ENCODE peak calls at places on chromosomes 11 and 22, in seven cellular contexts. H, F, D, K, Y, N and I are unnamed samples.

GRCh38 chr22:26302726-26303125 is 126.3 kb upstream of the ASPHD2 start:
- DNase-seq in H (no peak), Y (no peak), N (no peak), K (no peak), D (no peak), F (no peak), I (no peak)

GRCh38 chr11:37411289-37411688 is 813.3 kb upstream of the RAG2 start:
- DNase-seq in Y (no peak), F (no peak), K (no peak), H (no peak), N (no peak), D (no peak), I (no peak)

GRCh38 chr11:65581928-65582327 is 6.1 kb downstream of the EHBP1L1 start:
- DNase-seq in F (no peak), Y (no peak), D (no peak), H (no peak), N (no peak), K (no peak), I (no peak)

GRCh38 chr22:20637740-20638139 is 130.3 kb downstream of the MED15 start:
- DNase-seq in H (no peak), Y (no peak), N (no peak), K (no peak), F (no peak), D (no peak), I (no peak)

GRCh38 chr22:47307326-47307725 is 544.9 kb downstream of the TBC1D22A start:
- DNase-seq in D (peak), H (no peak), Y (no peak), N (no peak), K (peak), F (no peak), I (no peak)

GRCh38 chr22:24592144-24592845 is 578 bp downstream of the LRRC75B start:
- DNase-seq in Y (no peak), K (peak), H (no peak), F (no peak), N (peak), D (peak), I (peak)

GRCh38 chr22:29541845-29542244 is 11.7 kb downstream of the THOC5 start:
- DNase-seq in K (no peak), F (no peak), Y (no peak), H (no peak), D (no peak), N (no peak), I (no peak)

GRCh38 chr11:128336203-128336602 is 251.2 kb downstream of the ETS1 start:
- DNase-seq in Y (peak), D (peak), F (peak), N (peak), K (peak), H (peak), I (no peak)

GRCh38 chr11:121892863-121893262 is 223.2 kb downstream of the BLID start:
- DNase-seq in F (no peak), K (no peak), N (no peak), Y (no peak), D (no peak), H (no peak), I (no peak)

GRCh38 chr11:83609181-83609580 is 323.0 kb upstream of the CCDC90B start:
- DNase-seq in D (no peak), Y (no peak), N (no peak), K (no peak), H (no peak), F (no peak), I (no peak)

GRCh38 chr11:35030716-35031213 is 108.2 kb upstream of the CD44 start:
- DNase-seq in F (no peak), Y (no peak), K (peak), D (peak), H (no peak), N (peak), I (peak)

GRCh38 chr11:74341926-74342325 is 30.5 kb upstream of the P4HA3 start:
- DNase-seq in D (no peak), N (no peak), Y (no peak), F (no peak), K (no peak), H (no peak), I (no peak)

GRCh38 chr11:115324569-115325432 is 179.4 kb downstream of the CADM1 start:
- DNase-seq in N (peak), F (peak), H (peak), D (no peak), Y (no peak), K (peak), I (no peak)

GRCh38 chr22:46090631-46091201 is 59.6 kb upstream of the PPARA start:
- DNase-seq in F (no peak), Y (peak), D (peak), H (no peak), K (no peak), N (no peak), I (no peak)

GRCh38 chr11:11966354-11966741 is 42.1 kb downstream of the DKK3 start:
- DNase-seq in N (no peak), F (no peak), H (no peak), Y (no peak), D (no peak), K (no peak), I (no peak)

GRCh38 chr11:11965656-11966353 is 42.6 kb downstream of the DKK3 start:
- DNase-seq in H (no peak), D (no peak), N (no peak), Y (no peak), F (no peak), K (no peak), I (no peak)

GRCh38 chr11:11967669-11968510 is 40.5 kb downstream of the DKK3 start:
- DNase-seq in D (no peak), F (no peak), K (no peak), N (no peak), Y (no peak), H (no peak), I (no peak)

GRCh38 chr11:11968511-11969280 is 39.7 kb downstream of the DKK3 start:
- DNase-seq in Y (no peak), H (no peak), K (no peak), D (no peak), N (no peak), F (no peak), I (no peak)

DNA sequence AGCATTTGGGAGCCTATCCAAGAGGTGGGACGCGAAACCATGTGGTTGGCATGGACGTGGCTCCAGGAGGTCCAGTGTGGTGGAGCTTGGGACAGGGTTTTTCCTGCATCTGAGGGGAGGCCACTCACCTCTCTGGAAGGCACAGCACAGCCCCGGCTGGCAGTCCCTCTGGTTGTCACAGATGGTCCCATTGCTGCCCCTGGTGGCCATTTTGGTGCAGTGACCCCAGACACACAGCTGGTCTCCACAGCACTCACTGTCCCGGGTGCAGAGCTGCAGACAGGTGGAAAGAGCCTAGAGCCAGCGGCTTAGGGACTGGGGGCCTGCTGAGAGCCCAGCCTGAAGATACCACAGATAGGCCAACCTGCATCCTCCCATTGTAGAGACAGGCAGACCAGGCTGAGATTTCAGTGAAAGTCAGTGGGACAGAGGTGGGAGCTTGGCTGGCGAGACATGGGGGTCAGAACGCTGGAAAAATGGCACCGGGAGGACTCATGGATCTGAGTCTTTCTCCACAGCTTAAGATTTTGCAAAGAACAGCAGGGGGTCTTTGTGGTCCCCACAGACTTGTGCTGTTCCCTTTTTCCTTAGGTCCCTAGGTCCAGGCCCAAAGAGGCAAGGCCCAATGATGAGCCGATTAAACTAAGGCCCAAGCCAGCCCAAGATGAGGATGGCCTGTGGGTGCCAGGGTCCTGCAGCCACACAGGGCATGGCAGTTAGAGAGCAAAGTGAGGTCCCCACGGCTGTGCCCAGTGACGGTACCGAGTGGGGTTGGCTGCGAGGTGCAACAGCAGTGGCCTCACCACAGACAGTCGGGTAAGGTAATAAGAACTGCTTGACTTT is 41.4 kb downstream of the DKK3 start:
- DNase-seq in K (peak), Y (peak), D (no peak), F (peak), H (peak), N (peak), I (peak)
- TF ChIP-seq EP300 in K (no peak), Y (no peak), D (no peak), F (no peak), H (no peak), N (no peak), I (no peak)

DNA sequence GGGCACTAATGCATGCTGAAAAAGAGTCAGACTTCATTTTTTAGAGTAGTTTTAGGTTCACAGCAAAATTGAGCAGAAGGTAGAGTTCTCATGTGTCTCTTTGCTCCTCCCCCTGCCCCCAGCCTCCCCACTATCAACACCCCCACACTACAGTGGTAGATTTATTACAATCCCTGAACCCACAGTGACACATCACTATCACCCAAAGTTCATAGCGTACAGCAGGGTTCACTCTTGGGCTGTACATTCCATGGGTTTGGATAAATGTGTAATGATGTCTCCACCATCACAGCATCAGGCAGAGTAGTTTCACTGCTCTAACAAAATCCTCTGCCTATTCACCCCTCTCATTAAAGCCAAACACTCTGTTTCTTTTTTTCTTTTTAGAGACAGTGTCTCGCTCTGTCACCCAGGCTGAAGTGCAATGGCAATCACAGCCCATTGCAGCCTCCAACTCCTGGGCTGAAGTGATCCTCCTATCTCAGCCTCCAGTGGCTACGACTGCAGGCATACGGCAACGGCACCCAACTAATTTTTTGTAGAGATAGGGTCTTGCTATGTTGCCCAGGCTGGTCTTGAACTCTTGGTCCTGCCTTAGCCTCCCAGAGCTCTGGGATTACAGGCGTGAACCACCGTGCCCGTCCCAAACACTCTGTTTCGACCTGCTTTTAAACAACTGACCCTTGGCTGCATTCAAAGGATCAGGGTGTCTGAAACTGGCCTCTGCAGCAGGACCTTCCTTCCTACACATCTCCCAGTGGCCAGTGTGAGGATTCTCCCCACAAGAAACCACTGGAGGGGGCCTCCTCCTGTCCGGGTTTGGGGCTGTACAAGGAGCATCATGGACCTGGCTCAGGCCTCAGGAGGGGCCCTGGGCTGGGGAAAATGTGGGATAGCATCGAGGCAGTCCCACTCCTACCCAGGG is 4.2 kb downstream of the BEST1 start:
- DNase-seq in K (peak), N (no peak), H (no peak), D (no peak), Y (no peak), F (no peak), I (no peak)
- H3K27ac ChIP-seq in K (peak), N (peak), H (no peak), D (peak), Y (peak), F (peak), I (peak)

GRCh38 chr11:64007629-64008282 is 21.5 kb downstream of the OTUB1 start:
- DNase-seq in D (no peak), N (peak), F (peak), K (peak), H (peak), Y (peak), I (peak)
- TF ChIP-seq CTCF in D (peak), N (peak), F (no peak), K (no peak), H (peak), Y (peak), I (peak)

GRCh38 chr11:46543564-46543963 is 50.3 kb downstream of the AMBRA1 start:
- DNase-seq in D (no peak), F (no peak), N (no peak), K (no peak), Y (no peak), H (no peak), I (no peak)
- TF ChIP-seq EP300 in D (no peak), F (no peak), N (no peak), K (no peak), Y (no peak), H (no peak), I (no peak)

GRCh38 chr22:42906605-42907338 is 49.7 kb upstream of the ARFGAP3 start:
- DNase-seq in F (no peak), Y (peak), H (no peak), D (no peak), N (no peak), K (no peak), I (peak)
- H3K27ac ChIP-seq in F (peak), Y (peak), H (no peak), D (no peak), N (peak), K (no peak), I (no peak)

GRCh38 chr11:119384332-119384731 is 2.8 kb upstream of the USP2 start:
- DNase-seq in N (no peak), Y (no peak), H (no peak), K (no peak), F (no peak), D (no peak), I (no peak)

GRCh38 chr11:119388103-119388502 is 6.6 kb upstream of the USP2 start:
- DNase-seq in Y (no peak), F (no peak), D (no peak), N (no peak), K (no peak), H (no peak), I (no peak)

DNA sequence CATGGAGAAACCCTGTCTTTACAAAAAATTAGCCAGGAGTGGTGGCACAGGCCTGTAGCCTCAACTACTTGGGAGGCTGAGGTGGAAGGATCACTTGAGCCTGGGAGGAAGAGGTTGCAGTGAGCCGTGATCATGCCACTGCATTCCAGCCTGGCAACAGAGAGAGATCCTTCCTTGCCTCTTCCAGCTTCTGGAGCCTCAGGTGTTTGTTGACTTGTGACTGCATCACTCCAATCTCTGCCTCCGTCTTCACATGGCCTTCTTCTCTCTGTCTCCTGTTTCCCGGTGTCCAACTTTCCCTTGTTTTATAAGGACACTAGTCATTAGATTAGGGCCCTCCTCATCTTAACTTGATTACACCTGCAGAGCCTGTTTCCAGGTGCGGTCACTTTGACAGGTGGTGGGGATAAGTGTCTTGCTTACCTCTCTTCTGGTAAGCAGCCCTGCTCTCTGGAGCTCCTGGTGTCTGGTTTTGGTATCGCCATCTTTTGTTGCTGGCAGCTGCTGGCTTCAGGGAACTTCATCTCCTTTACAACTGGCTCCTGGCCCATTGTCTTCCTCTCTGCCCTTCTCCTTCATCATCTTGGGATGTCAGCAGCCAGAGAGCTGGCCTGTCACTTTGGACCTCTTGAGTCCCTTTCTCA is 8.2 kb upstream of the USP2 start:
- DNase-seq in N (no peak), K (no peak), H (no peak), D (no peak), Y (no peak), F (no peak), I (no peak)
- TF ChIP-seq CTCF in N (peak), K (no peak), H (peak), D (peak), Y (no peak), F (no peak), I (no peak)

DNA sequence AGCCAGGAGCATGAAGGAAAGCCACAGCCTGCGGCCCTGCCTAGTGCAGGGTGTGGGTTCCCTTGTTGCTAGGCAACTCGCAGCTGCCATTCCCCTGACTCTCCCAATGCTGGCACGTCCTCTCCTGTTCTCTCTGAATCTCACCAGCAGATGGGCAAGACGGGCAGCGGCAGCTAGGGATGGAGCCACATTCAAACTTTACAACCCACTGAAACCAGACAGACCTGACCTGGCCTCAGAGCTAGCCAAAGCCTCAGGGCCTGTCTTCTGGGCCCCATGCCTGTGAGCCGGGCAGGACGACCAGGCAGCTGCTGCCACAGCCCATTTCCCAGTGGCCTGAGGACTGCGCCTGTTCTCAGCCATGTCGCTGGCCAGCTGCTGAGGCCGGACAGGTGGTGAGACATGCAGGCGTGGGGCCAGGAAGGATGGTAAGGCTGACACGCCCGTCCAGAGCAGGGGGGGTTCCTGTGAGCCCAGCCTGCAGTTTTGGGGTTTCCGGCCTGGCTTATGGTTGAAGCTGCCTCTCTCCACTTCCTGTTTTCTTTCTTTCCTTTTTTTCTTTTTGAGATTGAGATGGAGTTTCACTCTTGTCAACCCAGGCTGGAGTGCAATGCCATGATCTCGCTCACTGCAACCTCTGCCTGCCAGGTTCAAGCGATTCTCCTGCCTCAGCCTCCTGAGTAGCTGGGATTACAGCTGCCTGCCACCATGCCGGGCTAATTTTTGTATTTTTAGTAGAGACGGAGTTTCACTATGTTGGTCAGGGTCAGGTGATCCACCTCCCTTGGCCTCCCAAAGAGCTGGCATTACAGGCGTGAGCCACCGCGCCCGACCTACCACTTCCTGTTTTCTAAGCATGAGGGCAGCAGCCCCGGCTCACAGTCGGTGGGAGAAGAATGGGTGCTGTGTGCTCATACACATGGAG is 4.1 kb downstream of the SUN2 start:
- DNase-seq in K (no peak), N (peak), D (no peak), Y (no peak), F (peak), H (no peak), I (no peak)
- TF ChIP-seq EP300 in K (no peak), N (no peak), D (no peak), Y (no peak), F (no peak), H (no peak), I (no peak)